ENCODE peak calls at places on chromosomes 2 and 18, in four cellular contexts. L, S, O and T are unnamed samples.
A peak's percentile ranks its signal among the peaks of the same experiment; 100 is the strongest.

GRCh38 chr2:211114826-211115450 is 558.5 kb downstream of the CPS1 start:
- DNase-seq in L (no peak), S (no peak), O (no peak), T (no peak)

GRCh38 chr2:240524963-240525718 is 32.6 kb downstream of the ANKMY1 start:
- DNase-seq in L (no peak), S (no peak), O (no peak), T (no peak)

GRCh38 chr18:22509423-22509822 is 91.7 kb upstream of the CTAGE1 start:
- DNase-seq in L (no peak), S (peak; percentile 27), O (no peak), T (no peak)

GRCh38 chr2:144477943-144478283 is 42.0 kb downstream of the ZEB2 start:
- DNase-seq in L (no peak), S (no peak), O (no peak), T (no peak)

GRCh38 chr2:197614532-197614931 is 60.9 kb downstream of the RFTN2 start:
- DNase-seq in L (no peak), S (no peak), O (no peak), T (no peak)

GRCh38 chr2:207919164-207919919 is 106.0 kb downstream of the PLEKHM3 start:
- DNase-seq in L (no peak), S (no peak), O (no peak), T (no peak)

GRCh38 chr2:240163844-240164574 is 23.6 kb upstream of the OTOS start:
- DNase-seq in L (no peak), S (no peak), O (no peak), T (no peak)

GRCh38 chr18:73038336-73038735 is 170.5 kb upstream of the NETO1 start:
- DNase-seq in L (no peak), S (no peak), O (no peak), T (no peak)

GRCh38 chr2:181948227-181948626 is 37.4 kb upstream of the PPP1R1C start:
- DNase-seq in L (no peak), S (no peak), O (no peak), T (no peak)

GRCh38 chr18:48136544-48137353 is 206.3 kb upstream of the SMAD2 start:
- DNase-seq in L (no peak), S (peak; percentile 8), O (no peak), T (no peak)

GRCh38 chr2:218432676-218433365 is 13.9 kb downstream of the VIL1 start:
- DNase-seq in L (no peak), S (no peak), O (no peak), T (no peak)

GRCh38 chr2:164677271-164677670 is 56.0 kb upstream of the GRB14 start:
- DNase-seq in L (no peak), S (no peak), O (no peak), T (no peak)

GRCh38 chr2:209977386-209978239 is 24.8 kb upstream of the RPE start:
- DNase-seq in L (no peak), S (no peak), O (no peak), T (no peak)

GRCh38 chr2:62660582-62661262 is 44.8 kb upstream of the EHBP1 start:
- DNase-seq in L (no peak), S (no peak), O (no peak), T (no peak)

GRCh38 chr18:35525795-35526475 is 28.2 kb upstream of the INO80C start:
- DNase-seq in L (peak; percentile 47), S (no peak), O (no peak), T (no peak)

GRCh38 chr18:13611058-13611615 is 115.2 kb downstream of the FAM210A start:
- DNase-seq in L (peak; percentile 91), S (no peak), O (no peak), T (no peak)

GRCh38 chr18:42792731-42793130 is 322.8 kb downstream of the RIT2 start:
- DNase-seq in L (no peak), S (no peak), O (no peak), T (no peak)

GRCh38 chr2:73821227-73821626 is 7.5 kb upstream of the STAMBP start:
- DNase-seq in L (no peak), S (no peak), O (no peak), T (no peak)

GRCh38 chr2:205730701-205731271 is 48.5 kb downstream of the NRP2 start:
- DNase-seq in L (no peak), S (no peak), O (no peak), T (no peak)

GRCh38 chr2:290090-290722 is 2.3 kb upstream of the ALKAL2 start:
- DNase-seq in L (peak; percentile 76), S (peak; percentile 68), O (peak; percentile 13), T (no peak)

GRCh38 chr2:84493494-84493893 is 22.8 kb upstream of the DNAH6 start:
- DNase-seq in L (no peak), S (no peak), O (no peak), T (peak; percentile 51)

GRCh38 chr2:206721216-206721920 is 3.2 kb upstream of the DYTN start:
- DNase-seq in L (no peak), S (no peak), O (no peak), T (no peak)

GRCh38 chr2:85754313-85755095 is 713 bp downstream of the ATOH8 start:
- DNase-seq in L (no peak), S (peak; percentile 43), O (no peak), T (no peak)

DNA sequence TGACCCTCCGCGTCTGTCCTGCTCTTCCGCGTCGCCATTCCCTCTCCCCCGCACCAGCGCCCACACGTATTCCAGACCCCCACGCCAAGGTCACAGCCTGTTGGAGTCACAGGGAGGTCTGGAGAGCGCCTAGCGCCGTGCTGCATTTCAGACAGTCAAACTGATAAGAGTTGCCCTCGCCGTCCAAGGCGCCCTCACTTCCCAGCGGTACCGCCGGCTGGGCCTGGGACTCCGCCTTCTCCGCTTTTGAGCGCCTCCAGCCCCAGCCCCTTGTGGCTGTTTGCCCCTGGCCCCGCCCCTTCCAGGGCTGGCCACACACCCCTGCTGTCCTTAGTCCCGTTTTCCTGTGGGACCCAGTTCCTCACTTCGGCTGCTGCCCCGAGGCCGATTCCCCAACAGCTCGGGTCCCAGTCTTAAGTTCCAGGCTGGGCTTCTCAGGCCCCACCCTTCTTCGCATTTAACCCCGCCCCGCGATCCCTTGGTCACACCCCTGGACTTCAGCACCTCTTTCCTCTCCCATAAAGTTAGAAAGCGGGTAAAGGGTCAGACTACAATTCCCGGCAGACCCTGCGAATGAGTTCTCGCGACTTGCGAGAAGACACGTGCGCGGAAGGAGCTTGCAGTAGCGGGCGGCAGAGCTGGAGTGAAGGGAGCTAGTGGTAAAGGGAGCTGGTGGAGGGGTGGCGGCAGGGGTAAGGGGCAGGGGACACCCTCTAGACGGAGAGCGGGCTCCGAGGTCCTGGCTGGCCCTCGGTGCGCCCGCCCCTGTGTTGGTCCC is at the start of gene GMPPA:
- DNase-seq in L (peak; percentile 98), S (peak; percentile 74), O (peak; percentile 97), T (peak; percentile 99)
- TF ChIP-seq POLR2A in L (no peak), S (peak; percentile 80), O (peak; percentile 89), T (peak; percentile 84)

DNA sequence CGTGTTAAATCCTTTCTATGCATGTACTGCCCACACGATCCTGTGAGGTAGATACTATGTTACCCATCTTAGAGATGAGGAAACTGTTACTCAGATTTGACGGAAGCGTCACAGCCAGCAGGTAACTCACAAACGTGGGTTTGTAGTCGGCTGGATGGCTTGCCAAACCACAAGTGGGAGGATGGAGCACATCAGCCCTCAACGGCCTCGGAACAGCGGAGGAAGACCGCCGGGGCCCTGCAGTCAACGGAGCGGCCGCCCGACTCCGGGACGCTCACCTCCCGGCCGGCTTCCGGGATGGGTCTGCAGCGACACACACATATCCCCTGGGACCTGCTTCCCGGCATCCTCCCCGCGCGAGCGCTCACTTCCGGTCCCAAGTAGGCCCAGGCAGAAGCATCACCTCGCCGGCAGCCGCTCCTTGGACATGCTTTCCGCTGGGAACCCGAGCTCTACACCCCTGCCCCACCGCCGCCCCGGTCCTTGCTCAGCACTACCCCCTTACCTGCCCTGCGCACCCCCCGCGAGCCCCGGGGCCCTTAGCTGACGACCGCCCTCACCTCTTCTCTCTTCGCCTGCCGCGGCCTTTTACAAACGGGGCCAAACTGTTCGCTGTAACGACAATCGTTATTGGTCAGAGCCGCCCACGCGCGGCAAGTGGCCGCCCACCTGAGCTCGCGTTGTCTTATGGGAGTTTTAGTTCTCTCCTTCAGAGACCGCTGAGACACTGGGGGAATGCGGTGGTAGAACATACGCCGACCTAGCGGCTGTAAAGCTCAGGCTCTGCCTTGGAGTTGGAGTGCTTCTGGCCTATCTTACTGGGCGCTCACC is at the start of gene C2orf42:
- DNase-seq in L (peak; percentile 97), S (peak; percentile 93), O (peak; percentile 94), T (peak; percentile 92)
- TF ChIP-seq POLR2A in L (no peak), S (peak; percentile 96), O (peak; percentile 91), T (peak; percentile 99)

DNA sequence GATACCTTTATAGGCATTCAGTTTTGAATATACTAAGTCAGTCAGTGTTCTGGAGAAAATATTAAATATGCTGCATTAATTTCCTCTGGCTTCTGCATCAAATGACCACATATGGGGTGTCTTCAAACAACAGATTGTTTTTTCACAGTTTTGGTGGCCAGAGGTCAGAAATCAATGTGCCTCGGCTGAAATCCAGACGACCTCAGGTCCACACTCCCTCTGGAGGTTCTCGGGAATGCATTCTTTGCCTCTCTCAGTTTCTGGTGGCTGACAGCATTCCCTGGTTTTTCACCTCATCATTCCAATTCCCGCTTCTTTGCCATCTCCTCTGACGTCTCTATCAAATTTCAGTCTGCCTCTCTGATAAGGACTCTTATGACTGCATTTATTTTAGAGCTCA is 142.3 kb downstream of the ZNF407 start:
- DNase-seq in L (no peak), S (no peak), O (no peak), T (no peak)
- TF ChIP-seq POLR2A in L (no peak), S (no peak), O (no peak), T (no peak)

GRCh38 chr2:70011786-70012185 is 50.4 kb upstream of the ASPRV1 start:
- DNase-seq in L (no peak), S (no peak), O (no peak), T (no peak)

GRCh38 chr2:70010222-70011111 is 49.0 kb upstream of the ASPRV1 start:
- DNase-seq in L (no peak), S (peak; percentile 70), O (no peak), T (no peak)

GRCh38 chr2:70008290-70008689 is 46.9 kb upstream of the ASPRV1 start:
- DNase-seq in L (no peak), S (no peak), O (no peak), T (no peak)

GRCh38 chr2:70011335-70011734 is 49.9 kb upstream of the ASPRV1 start:
- DNase-seq in L (no peak), S (no peak), O (no peak), T (no peak)

GRCh38 chr2:70009776-70010175 is 48.3 kb upstream of the ASPRV1 start:
- DNase-seq in L (no peak), S (peak; percentile 72), O (no peak), T (no peak)
- TF ChIP-seq POLR2A in L (no peak), S (no peak), O (no peak), T (no peak)

DNA sequence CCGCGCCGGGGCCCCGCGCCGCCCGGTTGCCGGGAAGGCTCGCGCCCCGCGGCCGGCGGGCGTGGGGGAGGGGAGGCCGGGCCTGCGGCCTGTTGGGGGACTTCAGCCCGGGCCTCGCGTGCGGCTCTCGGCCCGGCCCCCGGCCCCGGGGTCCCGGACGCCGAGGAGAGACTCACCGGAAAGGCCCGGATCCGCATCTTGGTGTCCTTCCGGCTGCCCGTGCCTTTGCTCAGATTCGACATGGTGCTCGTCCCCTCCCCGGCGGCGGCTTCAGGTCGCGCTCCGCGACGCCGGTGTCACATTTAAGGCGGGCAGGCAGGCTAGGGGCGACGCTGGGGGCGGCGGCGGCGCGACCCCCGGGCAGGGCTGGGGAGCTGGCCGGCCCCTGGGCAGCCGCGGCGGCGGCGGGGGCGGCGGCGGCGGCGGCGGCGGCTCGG is 377 bp downstream of the CUL3 start:
- DNase-seq in L (peak; percentile 64), S (peak; percentile 29), O (peak; percentile 14), T (peak; percentile 47)
- TF ChIP-seq POLR2A in L (no peak), S (no peak), O (no peak), T (no peak)

GRCh38 chr2:189674374-189675112 is at the start of gene ANKAR:
- DNase-seq in L (peak; percentile 93), S (no peak), O (peak; percentile 74), T (peak; percentile 81)
- TF ChIP-seq POLR2A in L (no peak), S (no peak), O (peak; percentile 56), T (peak; percentile 54)